ENCODE peak calls at places on chromosomes 5 and 9, in seven cellular contexts. H, V, K, C, N, X and J are unnamed samples.

GRCh38 chr9:109963079-109963478 is 183.1 kb downstream of the PALM2AKAP2 start:
- DNase-seq in H (no peak), V (peak), K (no peak), C (no peak), N (peak), X (no peak), J (no peak)

GRCh38 chr9:85516976-85517637 is 224.6 kb downstream of the AGTPBP1 start:
- DNase-seq in H (no peak), V (peak), K (no peak), C (peak), N (no peak), X (no peak), J (no peak)

GRCh38 chr5:123436201-123436600 is 13.0 kb upstream of the CEP120 start:
- DNase-seq in H (no peak), V (no peak), K (peak), C (no peak), N (no peak), X (no peak), J (no peak)

GRCh38 chr5:171745602-171746001 is 40.0 kb upstream of the SMIM23 start:
- DNase-seq in H (no peak), V (no peak), K (no peak), C (no peak), N (no peak), X (no peak), J (no peak)

GRCh38 chr9:111891910-111892499 is 4.6 kb upstream of the UGCG start:
- DNase-seq in H (no peak), V (peak), K (no peak), C (peak), N (peak), X (no peak), J (peak)

GRCh38 chr9:16828335-16829281 is 41.9 kb downstream of the BNC2 start:
- DNase-seq in H (peak), V (peak), K (peak), C (no peak), N (no peak), X (peak), J (peak)

GRCh38 chr5:132687995-132688394 is 14.2 kb downstream of the IL4 start:
- DNase-seq in H (no peak), V (no peak), K (no peak), C (no peak), N (peak), X (no peak), J (no peak)

GRCh38 chr5:53118879-53119278 is 9.3 kb upstream of the MOCS2 start:
- DNase-seq in H (no peak), V (no peak), K (no peak), C (no peak), N (no peak), X (no peak), J (no peak)

GRCh38 chr5:55027589-55027988 is 3.5 kb downstream of the GZMK start:
- DNase-seq in H (no peak), V (no peak), K (no peak), C (no peak), N (no peak), X (no peak), J (no peak)

GRCh38 chr9:89309608-89310485 is 1.1 kb upstream of the CKS2 start:
- DNase-seq in H (peak), V (no peak), K (peak), C (peak), N (peak), X (peak), J (peak)

GRCh38 chr9:137406085-137406773 is 16.7 kb downstream of the EXD3 start:
- DNase-seq in H (no peak), V (no peak), K (no peak), C (no peak), N (no peak), X (no peak), J (no peak)

GRCh38 chr9:137405677-137406081 is 17.3 kb downstream of the EXD3 start:
- DNase-seq in H (no peak), V (peak), K (no peak), C (no peak), N (no peak), X (no peak), J (no peak)

GRCh38 chr9:137408651-137409405 is 14.1 kb downstream of the EXD3 start:
- DNase-seq in H (no peak), V (no peak), K (no peak), C (no peak), N (no peak), X (no peak), J (no peak)

GRCh38 chr9:137407590-137408300 is 15.2 kb downstream of the EXD3 start:
- DNase-seq in H (no peak), V (no peak), K (no peak), C (no peak), N (no peak), X (no peak), J (no peak)

GRCh38 chr9:137406876-137407589 is 15.9 kb downstream of the EXD3 start:
- DNase-seq in H (peak), V (peak), K (peak), C (no peak), N (no peak), X (peak), J (peak)
- H3K4me3 ChIP-seq in H (peak), V (peak), K (peak), C (peak), N (no peak), X (peak), J (peak)

DNA sequence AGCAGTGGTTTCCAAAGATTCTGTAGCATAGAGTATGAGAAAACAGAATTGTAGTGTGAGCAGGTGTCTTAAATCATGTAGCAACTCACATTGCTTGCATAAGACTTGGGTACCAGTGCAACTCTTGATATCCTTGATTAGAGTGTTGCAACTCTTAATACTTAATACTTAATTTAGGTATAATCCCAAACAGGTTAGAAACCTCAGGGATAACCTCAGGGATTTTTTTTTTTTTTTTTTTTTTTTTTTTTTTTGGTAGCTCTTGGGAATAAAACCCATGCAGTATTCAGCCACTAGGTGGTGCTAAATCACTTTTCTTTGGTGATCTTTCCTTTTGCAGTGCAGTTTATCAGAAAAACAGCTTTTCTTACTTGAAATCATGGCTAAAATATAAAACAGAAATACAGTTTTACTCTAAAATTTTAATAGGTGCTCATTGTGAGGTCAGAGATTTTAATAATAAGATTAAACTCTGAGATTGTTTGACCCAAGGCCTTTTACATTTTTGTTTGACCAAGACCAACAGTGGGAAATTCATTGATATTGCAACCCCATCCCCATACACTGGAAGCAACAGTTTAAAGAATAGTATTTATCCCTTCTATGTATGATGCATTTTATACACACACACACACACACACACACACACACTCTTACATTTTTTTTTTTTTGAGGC is 55.3 kb downstream of the ERAP1 start:
- DNase-seq in H (peak), V (peak), K (peak), C (peak), N (peak), X (peak), J (peak)
- TF ChIP-seq CTCF in H (peak), V (peak), K (peak), C (peak), N (peak), X (peak), J (peak)

GRCh38 chr5:141864371-141865370 is 13.5 kb downstream of the PCDH1 start:
- DNase-seq in H (no peak), V (no peak), K (no peak), C (no peak), N (peak), X (no peak), J (no peak)

GRCh38 chr5:141867651-141868050 is 10.6 kb downstream of the PCDH1 start:
- DNase-seq in H (no peak), V (no peak), K (no peak), C (no peak), N (no peak), X (no peak), J (no peak)

GRCh38 chr5:141865406-141865805 is 12.8 kb downstream of the PCDH1 start:
- DNase-seq in H (no peak), V (no peak), K (no peak), C (no peak), N (no peak), X (no peak), J (no peak)

GRCh38 chr5:141867139-141867538 is 11.1 kb downstream of the PCDH1 start:
- DNase-seq in H (no peak), V (no peak), K (no peak), C (no peak), N (no peak), X (no peak), J (peak)

DNA sequence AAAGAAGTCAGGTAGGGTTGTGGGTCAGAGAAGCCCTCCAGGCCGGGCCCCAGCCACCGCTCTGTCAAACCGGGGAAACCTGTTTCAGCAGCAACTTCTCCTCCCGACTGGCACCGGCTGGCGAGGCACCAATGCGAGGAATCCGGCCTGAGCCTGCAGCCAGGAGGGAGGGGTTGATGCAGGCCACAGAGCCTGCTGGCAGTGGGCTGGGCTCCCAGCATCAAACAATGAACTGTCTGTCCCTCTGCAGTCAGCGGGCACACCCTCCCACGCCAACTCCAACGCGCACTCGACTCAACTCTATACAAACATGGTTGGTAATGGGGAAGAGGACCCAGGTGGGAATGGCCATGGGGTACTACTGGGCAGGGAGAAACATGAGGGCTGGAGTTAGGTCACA is 12.1 kb downstream of the PCDH1 start:
- DNase-seq in H (no peak), V (peak), K (no peak), C (peak), N (no peak), X (no peak), J (peak)
- TF ChIP-seq EZH2phosphoT487 in H (no peak), V (no peak), K (no peak), C (no peak), N (no peak), X (no peak), J (no peak)

GRCh38 chr9:4686112-4686511 is 6.7 kb downstream of the CDC37L1 start:
- DNase-seq in H (no peak), V (no peak), K (no peak), C (no peak), N (no peak), X (no peak), J (no peak)
- H3K4me3 ChIP-seq in H (no peak), V (no peak), K (no peak), C (no peak), N (no peak), X (no peak), J (no peak)

DNA sequence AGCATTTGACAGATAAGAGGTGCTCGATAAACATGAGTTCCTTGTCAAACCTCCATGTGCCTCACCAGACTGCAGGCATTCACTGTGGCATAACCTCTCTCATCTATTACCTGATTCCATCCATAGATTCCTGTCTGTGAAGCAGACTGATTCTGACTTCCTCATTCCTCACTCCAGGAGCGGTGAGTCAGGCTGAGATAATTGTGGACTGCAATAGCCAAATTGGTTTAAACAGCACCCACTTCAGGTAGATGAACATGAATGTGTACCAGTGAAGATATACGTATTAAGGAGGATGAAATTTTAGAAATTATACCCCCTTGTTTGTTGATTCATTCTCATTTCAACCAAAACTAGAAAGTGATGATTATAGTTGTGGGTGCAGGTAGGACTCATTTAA is 391.2 kb downstream of the HINT1 start:
- DNase-seq in H (no peak), V (peak), K (no peak), C (peak), N (no peak), X (no peak), J (peak)
- TF ChIP-seq CTCF in H (no peak), V (peak), K (no peak), C (peak), N (no peak), X (no peak), J (peak)

GRCh38 chr9:94813379-94813778 is 86.9 kb downstream of the AOPEP start:
- DNase-seq in H (no peak), V (no peak), K (no peak), C (no peak), N (no peak), X (no peak), J (no peak)

GRCh38 chr9:94809778-94810177 is 83.3 kb downstream of the AOPEP start:
- DNase-seq in H (no peak), V (no peak), K (no peak), C (no peak), N (no peak), X (no peak), J (no peak)

GRCh38 chr9:94807556-94807955 is 81.1 kb downstream of the AOPEP start:
- DNase-seq in H (no peak), V (no peak), K (no peak), C (no peak), N (no peak), X (no peak), J (no peak)

GRCh38 chr9:94808926-94809700 is 82.6 kb downstream of the AOPEP start:
- DNase-seq in H (no peak), V (no peak), K (no peak), C (no peak), N (no peak), X (no peak), J (no peak)

GRCh38 chr9:94812343-94812742 is 85.8 kb downstream of the AOPEP start:
- DNase-seq in H (no peak), V (peak), K (no peak), C (no peak), N (no peak), X (no peak), J (no peak)
- TF ChIP-seq EZH2phosphoT487 in H (no peak), V (no peak), K (no peak), C (no peak), N (no peak), X (no peak), J (no peak)

GRCh38 chr5:43042626-43043399 is 2.7 kb upstream of the ANXA2R start:
- DNase-seq in H (peak), V (peak), K (peak), C (peak), N (peak), X (peak), J (peak)

GRCh38 chr5:43043400-43043756 is 3.3 kb upstream of the ANXA2R start:
- DNase-seq in H (no peak), V (no peak), K (no peak), C (no peak), N (no peak), X (no peak), J (no peak)

GRCh38 chr5:43046474-43046873 is 6.4 kb upstream of the ANXA2R start:
- DNase-seq in H (no peak), V (no peak), K (no peak), C (no peak), N (no peak), X (no peak), J (no peak)

GRCh38 chr5:43045236-43045635 is 5.1 kb upstream of the ANXA2R start:
- DNase-seq in H (no peak), V (no peak), K (peak), C (no peak), N (no peak), X (peak), J (no peak)

DNA sequence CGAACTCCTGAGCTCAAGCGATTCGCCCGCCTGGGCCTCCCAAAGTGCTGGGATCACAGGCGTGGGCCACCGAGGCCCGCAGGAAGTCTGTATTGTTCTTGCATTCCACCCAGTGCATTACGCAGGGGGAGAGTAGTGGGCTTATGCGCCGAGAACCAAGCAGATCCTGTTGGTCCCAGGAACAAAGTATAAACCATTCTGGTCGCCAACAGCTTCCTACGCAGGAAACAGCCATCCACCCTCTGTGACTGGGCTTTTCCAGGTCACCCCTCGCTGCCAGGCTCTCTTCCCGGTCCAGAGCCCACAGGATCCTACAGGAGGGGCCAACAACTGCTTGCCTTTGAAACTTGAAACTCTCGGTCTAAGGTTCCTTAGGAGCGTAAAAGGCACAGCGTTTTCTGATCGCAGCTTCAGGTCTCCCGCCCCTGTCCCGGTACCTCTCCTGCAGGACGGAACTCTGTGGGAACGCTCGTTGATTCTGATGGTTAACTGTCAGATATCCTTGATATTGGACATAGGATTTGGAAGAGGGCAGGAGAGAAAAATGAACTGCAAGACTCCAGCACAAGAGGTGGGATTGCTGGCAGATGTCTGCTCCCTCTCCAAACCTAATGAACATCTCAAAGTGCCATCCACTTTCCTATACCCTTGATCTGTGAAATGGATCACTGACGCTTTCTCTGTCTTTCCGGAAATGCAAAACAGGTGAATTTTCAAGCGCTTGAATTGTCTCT is 4.2 kb upstream of the ANXA2R start:
- DNase-seq in H (no peak), V (peak), K (peak), C (no peak), N (no peak), X (peak), J (no peak)
- H3K4me3 ChIP-seq in H (no peak), V (peak), K (peak), C (no peak), N (no peak), X (peak), J (no peak)

DNA sequence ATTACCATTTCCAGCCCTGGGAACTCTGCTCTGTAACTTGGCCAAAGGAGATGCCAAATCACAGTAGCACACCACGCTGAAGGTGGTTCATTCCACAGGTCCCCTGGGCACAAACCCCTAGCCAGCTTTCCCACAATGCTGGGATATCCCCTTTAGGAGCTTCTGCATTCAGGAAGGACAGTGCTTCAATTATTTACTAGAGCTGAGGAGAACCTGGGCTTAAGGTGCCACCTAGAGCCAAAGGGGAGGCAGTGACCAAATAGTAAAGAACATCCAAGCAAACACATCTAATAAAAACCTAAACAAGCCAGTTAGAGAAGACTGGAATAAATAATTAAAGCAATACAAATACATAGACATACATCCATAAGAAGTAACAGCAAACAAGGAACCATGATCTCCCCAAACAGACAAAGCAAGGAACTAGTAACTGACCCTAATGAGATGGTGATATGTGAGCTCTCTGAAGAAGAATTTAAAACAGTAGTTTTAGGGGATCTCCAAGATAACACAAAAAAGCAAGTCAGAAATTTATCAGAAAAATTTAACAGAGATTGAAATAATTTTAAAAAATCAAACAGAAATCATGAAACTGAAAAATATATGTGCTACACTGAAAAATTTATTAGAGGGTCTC is 14.6 kb downstream of the KIF4B start:
- DNase-seq in H (no peak), V (peak), K (peak), C (peak), N (peak), X (peak), J (no peak)
- TF ChIP-seq CTCF in H (peak), V (peak), K (peak), C (peak), N (peak), X (peak), J (no peak)

GRCh38 chr9:33923998-33924701 is 107.2 kb downstream of the UBE2R2 start:
- DNase-seq in H (no peak), V (no peak), K (no peak), C (no peak), N (no peak), X (no peak), J (no peak)
- TF ChIP-seq EZH2phosphoT487 in H (no peak), V (no peak), K (no peak), C (no peak), N (no peak), X (no peak), J (no peak)

GRCh38 chr9:113682297-113682771 is 193.8 kb upstream of the ZNF618 start:
- DNase-seq in H (peak), V (peak), K (peak), C (peak), N (peak), X (peak), J (peak)
- H3K4me3 ChIP-seq in H (no peak), V (no peak), K (no peak), C (peak), N (no peak), X (no peak), J (no peak)